ENCODE peak calls at places on chromosomes 1 and 21, in six cellular contexts. One of them, this sample, is unnamed.

GRCh38 chr1:93876284-93876683 is 2.7 kb downstream of the DNTTIP2 start:
- DNase-seq in mesenchymal stem cell: peak; percentile 12
- DNase-seq in IMR-90: no peak
- DNase-seq in H1: no peak
- DNase-seq in H9: no peak
- DNase-seq in mesendoderm: no peak
- DNase-seq in this sample: no peak

GRCh38 chr1:79662596-79662995 is 656.1 kb upstream of the ADGRL4 start:
- DNase-seq in H9: no peak
- DNase-seq in mesenchymal stem cell: no peak
- DNase-seq in H1: no peak
- DNase-seq in mesendoderm: no peak
- DNase-seq in IMR-90: no peak
- DNase-seq in this sample: no peak

GRCh38 chr1:209063816-209064664 is 519.5 kb upstream of the CAMK1G start:
- DNase-seq in H1: no peak
- DNase-seq in mesendoderm: no peak
- DNase-seq in IMR-90: no peak
- DNase-seq in H9: no peak
- DNase-seq in mesenchymal stem cell: no peak
- DNase-seq in this sample: no peak

GRCh38 chr1:243882276-243882675 is 32.2 kb upstream of the AKT3 start:
- DNase-seq in H1: no peak
- DNase-seq in mesendoderm: no peak
- DNase-seq in IMR-90: peak; percentile 71
- DNase-seq in H9: no peak
- DNase-seq in mesenchymal stem cell: peak; percentile 19
- DNase-seq in this sample: no peak

GRCh38 chr1:93904228-93904627 is 5.0 kb downstream of the GCLM start:
- DNase-seq in IMR-90: no peak
- DNase-seq in H9: no peak
- DNase-seq in mesendoderm: no peak
- DNase-seq in mesenchymal stem cell: no peak
- DNase-seq in H1: no peak
- DNase-seq in this sample: no peak

GRCh38 chr1:237211031-237211430 is 169.0 kb downstream of the RYR2 start:
- DNase-seq in H9: no peak
- DNase-seq in mesenchymal stem cell: no peak
- DNase-seq in IMR-90: no peak
- DNase-seq in H1: no peak
- DNase-seq in mesendoderm: no peak
- DNase-seq in this sample: no peak

GRCh38 chr21:44408226-44408625 is 47.1 kb upstream of the LRRC3 start:
- DNase-seq in IMR-90: no peak
- DNase-seq in H1: no peak
- DNase-seq in mesendoderm: no peak
- DNase-seq in H9: no peak
- DNase-seq in mesenchymal stem cell: no peak
- DNase-seq in this sample: no peak

GRCh38 chr1:58573705-58574591 is 3.1 kb downstream of the TACSTD2 start:
- DNase-seq in H9: no peak
- DNase-seq in mesenchymal stem cell: no peak
- DNase-seq in IMR-90: no peak
- DNase-seq in mesendoderm: no peak
- DNase-seq in H1: no peak
- DNase-seq in this sample: no peak

GRCh38 chr21:33998402-33998801 is 75.0 kb upstream of the MRPS6 start:
- DNase-seq in mesenchymal stem cell: no peak
- DNase-seq in H9: no peak
- DNase-seq in IMR-90: no peak
- DNase-seq in H1: no peak
- DNase-seq in mesendoderm: no peak
- DNase-seq in this sample: no peak

GRCh38 chr1:179228783-179229213 is 679 bp downstream of the ABL2 start:
- DNase-seq in mesenchymal stem cell: peak; percentile 59
- DNase-seq in H9: peak; percentile 63
- DNase-seq in H1: no peak
- DNase-seq in IMR-90: peak; percentile 15
- DNase-seq in mesendoderm: peak; percentile 72
- DNase-seq in this sample: peak; percentile 37

GRCh38 chr1:49626474-49626873 is 397.3 kb downstream of the AGBL4 start:
- DNase-seq in H9: no peak
- DNase-seq in H1: no peak
- DNase-seq in IMR-90: no peak
- DNase-seq in mesenchymal stem cell: no peak
- DNase-seq in mesendoderm: no peak
- DNase-seq in this sample: no peak

GRCh38 chr1:32101233-32101681 is 6.6 kb upstream of the KPNA6 start:
- DNase-seq in H9: no peak
- DNase-seq in mesendoderm: peak; percentile 68
- DNase-seq in mesenchymal stem cell: peak; percentile 57
- DNase-seq in H1: no peak
- DNase-seq in IMR-90: peak; percentile 75
- DNase-seq in this sample: no peak

GRCh38 chr1:91450260-91450659 is 45.6 kb upstream of the HFM1 start:
- DNase-seq in H1: no peak
- DNase-seq in IMR-90: no peak
- DNase-seq in mesendoderm: no peak
- DNase-seq in H9: no peak
- DNase-seq in mesenchymal stem cell: peak; percentile 4
- DNase-seq in this sample: no peak

GRCh38 chr1:22286491-22286890 is 143.6 kb upstream of the WNT4 start:
- DNase-seq in mesendoderm: no peak
- DNase-seq in H9: no peak
- DNase-seq in IMR-90: no peak
- DNase-seq in mesenchymal stem cell: no peak
- DNase-seq in H1: no peak
- DNase-seq in this sample: no peak

GRCh38 chr1:1573843-1574720 is 581 bp downstream of the SSU72 start:
- DNase-seq in mesendoderm: peak; percentile 79
- DNase-seq in mesenchymal stem cell: peak; percentile 84
- DNase-seq in H9: peak; percentile 73
- DNase-seq in H1: no peak
- DNase-seq in IMR-90: peak; percentile 56
- DNase-seq in this sample: peak; percentile 65

GRCh38 chr1:244092293-244093264 is 41.5 kb downstream of the ZBTB18 start:
- DNase-seq in mesendoderm: no peak
- DNase-seq in IMR-90: peak; percentile 67
- DNase-seq in H1: no peak
- DNase-seq in mesenchymal stem cell: no peak
- DNase-seq in H9: no peak
- DNase-seq in this sample: no peak

GRCh38 chr1:50097041-50097739 is 11.5 kb upstream of the ELAVL4 start:
- DNase-seq in H9: no peak
- DNase-seq in H1: no peak
- DNase-seq in mesenchymal stem cell: no peak
- DNase-seq in mesendoderm: no peak
- DNase-seq in IMR-90: no peak
- DNase-seq in this sample: no peak

GRCh38 chr1:11550664-11551283 is 71.8 kb downstream of the DISP3 start:
- DNase-seq in H1: peak; percentile 56
- DNase-seq in mesendoderm: peak; percentile 90
- DNase-seq in mesenchymal stem cell: peak; percentile 68
- DNase-seq in H9: peak; percentile 86
- DNase-seq in IMR-90: peak; percentile 72
- DNase-seq in this sample: peak; percentile 95

GRCh38 chr1:209375681-209376360 is 207.7 kb upstream of the CAMK1G start:
- DNase-seq in H9: no peak
- DNase-seq in IMR-90: peak; percentile 71
- DNase-seq in mesenchymal stem cell: peak; percentile 30
- DNase-seq in H1: no peak
- DNase-seq in mesendoderm: peak; percentile 74
- DNase-seq in this sample: no peak

GRCh38 chr1:166133276-166133841 is 33.4 kb downstream of the FAM78B start:
- DNase-seq in H1: no peak
- DNase-seq in mesenchymal stem cell: no peak
- DNase-seq in mesendoderm: peak; percentile 29
- DNase-seq in H9: no peak
- DNase-seq in IMR-90: no peak
- DNase-seq in this sample: no peak

GRCh38 chr1:65267291-65268087 is 41.9 kb upstream of the DNAJC6 start:
- DNase-seq in mesenchymal stem cell: no peak
- DNase-seq in H9: no peak
- DNase-seq in IMR-90: no peak
- DNase-seq in H1: no peak
- DNase-seq in mesendoderm: peak; percentile 61
- DNase-seq in this sample: no peak

GRCh38 chr1:167544447-167544846 is 9.1 kb downstream of the CREG1 start:
- DNase-seq in IMR-90: no peak
- DNase-seq in mesenchymal stem cell: no peak
- DNase-seq in H1: no peak
- DNase-seq in mesendoderm: no peak
- DNase-seq in H9: no peak
- DNase-seq in this sample: no peak
- H2BK15ac ChIP-seq in IMR-90: no peak overlapping the region
- H2BK15ac ChIP-seq in mesenchymal stem cell: no peak overlapping the region
- H2BK15ac ChIP-seq in H1: no peak overlapping the region
- H2BK15ac ChIP-seq in mesendoderm: no peak overlapping the region
- H2BK15ac ChIP-seq in H9: no peak overlapping the region
- H2BK15ac ChIP-seq in this sample: no peak overlapping the region

GRCh38 chr21:15197696-15198095 is 132.9 kb upstream of the NRIP1 start:
- DNase-seq in H9: no peak
- DNase-seq in IMR-90: no peak
- DNase-seq in mesendoderm: no peak
- DNase-seq in H1: no peak
- DNase-seq in mesenchymal stem cell: no peak
- DNase-seq in this sample: no peak
- H2BK15ac ChIP-seq in H9: no peak overlapping the region
- H2BK15ac ChIP-seq in IMR-90: no peak overlapping the region
- H2BK15ac ChIP-seq in mesendoderm: no peak overlapping the region
- H2BK15ac ChIP-seq in H1: no peak overlapping the region
- H2BK15ac ChIP-seq in mesenchymal stem cell: no peak overlapping the region
- H2BK15ac ChIP-seq in this sample: no peak overlapping the region

GRCh38 chr1:115469703-115470476 is 131.8 kb upstream of the NGF start:
- DNase-seq in IMR-90: peak; percentile 55
- DNase-seq in mesendoderm: peak; percentile 75
- DNase-seq in H9: peak; percentile 88
- DNase-seq in H1: peak; percentile 50
- DNase-seq in mesenchymal stem cell: peak; percentile 38
- DNase-seq in this sample: peak; percentile 15
- H2BK15ac ChIP-seq in IMR-90: peak overlapping the region; percentile 73
- H2BK15ac ChIP-seq in mesendoderm: no peak overlapping the region
- H2BK15ac ChIP-seq in H9: no peak overlapping the region
- H2BK15ac ChIP-seq in H1: no peak overlapping the region
- H2BK15ac ChIP-seq in mesenchymal stem cell: no peak overlapping the region
- H2BK15ac ChIP-seq in this sample: no peak overlapping the region

GRCh38 chr1:24606621-24607020 is 36.5 kb upstream of the SRRM1 start:
- DNase-seq in H9: no peak
- DNase-seq in mesenchymal stem cell: no peak
- DNase-seq in mesendoderm: no peak
- DNase-seq in H1: no peak
- DNase-seq in IMR-90: no peak
- DNase-seq in this sample: no peak
- H2BK15ac ChIP-seq in H9: no peak overlapping the region
- H2BK15ac ChIP-seq in mesenchymal stem cell: no peak overlapping the region
- H2BK15ac ChIP-seq in mesendoderm: no peak overlapping the region
- H2BK15ac ChIP-seq in H1: no peak overlapping the region
- H2BK15ac ChIP-seq in IMR-90: no peak overlapping the region
- H2BK15ac ChIP-seq in this sample: no peak overlapping the region

DNA sequence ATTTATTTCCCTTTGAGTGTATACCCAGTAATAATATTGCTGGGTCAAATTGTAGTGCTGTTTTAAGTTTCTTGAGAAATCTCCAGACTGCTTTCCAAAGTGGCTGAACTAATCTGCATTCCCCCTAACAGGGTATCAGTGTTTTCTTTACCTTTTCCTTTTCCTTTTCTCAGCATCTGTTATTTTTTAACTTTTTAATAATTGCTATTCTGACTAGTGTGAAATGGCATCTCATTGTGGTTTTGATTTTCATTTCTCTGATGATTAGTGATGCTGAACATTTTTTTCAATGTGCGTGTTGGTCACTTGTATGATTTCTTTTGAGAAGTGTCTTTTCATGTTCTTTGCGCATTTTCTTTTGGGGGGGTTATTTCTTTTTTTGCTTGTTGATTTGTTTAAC is 374.9 kb upstream of the BRINP3 start:
- DNase-seq in mesenchymal stem cell: no peak
- DNase-seq in H1: no peak
- DNase-seq in IMR-90: no peak
- DNase-seq in H9: no peak
- DNase-seq in mesendoderm: no peak
- DNase-seq in this sample: no peak
- H2BK15ac ChIP-seq in mesenchymal stem cell: no peak overlapping the region
- H2BK15ac ChIP-seq in H1: no peak overlapping the region
- H2BK15ac ChIP-seq in IMR-90: no peak overlapping the region
- H2BK15ac ChIP-seq in H9: no peak overlapping the region
- H2BK15ac ChIP-seq in mesendoderm: no peak overlapping the region
- H2BK15ac ChIP-seq in this sample: no peak overlapping the region

DNA sequence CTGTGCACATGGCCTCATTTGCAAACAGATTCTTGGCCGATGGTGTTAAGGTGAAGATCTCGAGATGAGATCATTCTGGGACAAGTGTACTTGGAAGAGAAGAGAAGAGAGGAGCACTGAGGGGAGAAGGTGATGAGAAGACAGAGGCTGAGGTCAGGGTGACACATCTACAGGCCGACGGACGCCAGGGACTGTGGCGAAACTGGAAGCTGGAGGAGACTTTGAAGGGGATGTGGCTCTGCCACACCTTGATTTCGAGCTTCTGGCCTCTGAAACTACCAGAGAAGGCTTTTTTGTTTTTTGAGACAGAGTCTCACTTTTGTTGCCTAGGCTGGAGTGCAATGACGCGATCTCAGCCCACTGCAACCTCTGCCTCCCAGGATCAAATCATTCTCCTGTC is 137.5 kb upstream of the TMEM51 start:
- DNase-seq in H1: no peak
- DNase-seq in H9: no peak
- DNase-seq in mesenchymal stem cell: no peak
- DNase-seq in IMR-90: no peak
- DNase-seq in mesendoderm: no peak
- DNase-seq in this sample: no peak
- H2BK15ac ChIP-seq in H1: no peak overlapping the region
- H2BK15ac ChIP-seq in H9: no peak overlapping the region
- H2BK15ac ChIP-seq in mesenchymal stem cell: no peak overlapping the region
- H2BK15ac ChIP-seq in IMR-90: no peak overlapping the region
- H2BK15ac ChIP-seq in mesendoderm: no peak overlapping the region
- H2BK15ac ChIP-seq in this sample: no peak overlapping the region